ENCODE peak calls at places on chromosomes 12 and 14, in nine cellular contexts. One of them, this sample, is unnamed.
A peak's percentile ranks its signal among the peaks of the same experiment; 100 is the strongest.

GRCh38 chr12:24539646-24540045 is 409.3 kb downstream of the BCAT1 start:
- DNase-seq in mucosa of descending colon: no peak
- DNase-seq in astrocyte of the cerebellum: no peak
- DNase-seq in skeletal muscle cell: no peak
- DNase-seq in tibial nerve: no peak
- DNase-seq in left ventricle myocardium inferior: no peak
- DNase-seq in GM23248: no peak
- DNase-seq in fibroblast of lung: no peak
- DNase-seq in hepatocyte: no peak
- DNase-seq in this sample: no peak

GRCh38 chr14:100488057-100488456 is 99.2 kb downstream of the BEGAIN start:
- DNase-seq in mucosa of descending colon: no peak
- DNase-seq in astrocyte of the cerebellum: no peak
- DNase-seq in skeletal muscle cell: no peak
- DNase-seq in tibial nerve: no peak
- DNase-seq in left ventricle myocardium inferior: no peak
- DNase-seq in GM23248: no peak
- DNase-seq in fibroblast of lung: no peak
- DNase-seq in hepatocyte: no peak
- DNase-seq in this sample: no peak

GRCh38 chr12:130806574-130806973 is 32.5 kb downstream of the STX2 start:
- DNase-seq in mucosa of descending colon: no peak
- DNase-seq in astrocyte of the cerebellum: no peak
- DNase-seq in skeletal muscle cell: no peak
- DNase-seq in tibial nerve: no peak
- DNase-seq in left ventricle myocardium inferior: no peak
- DNase-seq in GM23248: no peak
- DNase-seq in fibroblast of lung: no peak
- DNase-seq in hepatocyte: no peak
- DNase-seq in this sample: no peak

GRCh38 chr12:92080390-92081285 is 65.0 kb downstream of the BTG1 start:
- DNase-seq in mucosa of descending colon: no peak
- DNase-seq in astrocyte of the cerebellum: peak; percentile 45
- DNase-seq in skeletal muscle cell: peak; percentile 89
- DNase-seq in tibial nerve: no peak
- DNase-seq in left ventricle myocardium inferior: no peak
- DNase-seq in GM23248: peak; percentile 92
- DNase-seq in fibroblast of lung: peak; percentile 94
- DNase-seq in hepatocyte: peak; percentile 64
- DNase-seq in this sample: no peak

GRCh38 chr12:122203301-122203967 is at the start of gene B3GNT4:
- DNase-seq in mucosa of descending colon: peak; percentile 83
- DNase-seq in astrocyte of the cerebellum: no peak
- DNase-seq in skeletal muscle cell: no peak
- DNase-seq in tibial nerve: no peak
- DNase-seq in left ventricle myocardium inferior: peak; percentile 51
- DNase-seq in GM23248: peak; percentile 76
- DNase-seq in fibroblast of lung: peak; percentile 47
- DNase-seq in hepatocyte: peak; percentile 80
- DNase-seq in this sample: peak; percentile 95

GRCh38 chr14:89436274-89436656 is 19.2 kb upstream of the FOXN3 start:
- DNase-seq in mucosa of descending colon: no peak
- DNase-seq in astrocyte of the cerebellum: no peak
- DNase-seq in skeletal muscle cell: no peak
- DNase-seq in tibial nerve: no peak
- DNase-seq in left ventricle myocardium inferior: no peak
- DNase-seq in GM23248: no peak
- DNase-seq in fibroblast of lung: no peak
- DNase-seq in hepatocyte: no peak
- DNase-seq in this sample: no peak

GRCh38 chr12:92476844-92477243 is 225.9 kb upstream of the PLEKHG7 start:
- DNase-seq in mucosa of descending colon: no peak
- DNase-seq in astrocyte of the cerebellum: no peak
- DNase-seq in skeletal muscle cell: no peak
- DNase-seq in tibial nerve: no peak
- DNase-seq in left ventricle myocardium inferior: no peak
- DNase-seq in GM23248: no peak
- DNase-seq in fibroblast of lung: no peak
- DNase-seq in hepatocyte: no peak
- DNase-seq in this sample: peak; percentile 5

GRCh38 chr12:123950476-123951169 is 22.0 kb downstream of the CCDC92 start:
- DNase-seq in mucosa of descending colon: no peak
- DNase-seq in astrocyte of the cerebellum: no peak
- DNase-seq in skeletal muscle cell: no peak
- DNase-seq in tibial nerve: no peak
- DNase-seq in left ventricle myocardium inferior: no peak
- DNase-seq in GM23248: no peak
- DNase-seq in fibroblast of lung: no peak
- DNase-seq in hepatocyte: no peak
- DNase-seq in this sample: peak; percentile 37

GRCh38 chr14:69073925-69074324 is 79.0 kb downstream of the DCAF5 start:
- DNase-seq in mucosa of descending colon: no peak
- DNase-seq in astrocyte of the cerebellum: no peak
- DNase-seq in skeletal muscle cell: no peak
- DNase-seq in tibial nerve: no peak
- DNase-seq in left ventricle myocardium inferior: no peak
- DNase-seq in GM23248: no peak
- DNase-seq in fibroblast of lung: no peak
- DNase-seq in hepatocyte: no peak
- DNase-seq in this sample: no peak

DNA sequence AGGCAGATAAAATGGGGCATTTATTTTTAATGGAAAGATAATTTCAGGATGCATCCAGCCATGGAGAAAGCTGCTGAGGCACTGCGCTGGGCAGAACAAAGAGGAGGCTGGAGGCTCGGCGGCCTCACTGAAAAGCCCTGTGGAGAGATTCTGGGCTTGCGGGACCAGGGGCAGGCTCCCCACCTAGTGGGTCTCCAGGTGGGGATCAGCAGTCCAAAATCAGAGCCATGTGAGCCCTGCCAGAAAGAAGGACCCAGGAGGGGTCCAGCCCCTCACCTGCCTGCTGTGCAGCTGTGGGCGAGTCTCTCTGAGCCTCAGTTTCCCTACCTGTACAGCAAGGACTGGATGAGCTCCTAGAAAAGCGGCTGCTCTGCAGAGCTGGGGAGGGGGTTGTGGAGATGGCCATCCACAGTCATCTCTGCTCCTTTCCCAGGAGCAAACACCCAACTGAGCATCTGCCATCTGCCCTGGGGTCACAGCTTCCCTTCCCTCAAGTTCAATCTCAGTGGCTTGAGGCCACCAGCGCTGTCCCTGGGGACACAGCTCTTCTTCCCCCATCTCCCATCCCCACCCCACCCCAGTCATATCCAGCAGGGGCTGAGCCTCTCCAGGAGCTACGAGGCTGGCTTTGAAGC is 23.8 kb upstream of the C14orf180 start:
- DNase-seq in mucosa of descending colon: peak; percentile 16
- DNase-seq in astrocyte of the cerebellum: no peak
- DNase-seq in skeletal muscle cell: no peak
- DNase-seq in tibial nerve: no peak
- DNase-seq in left ventricle myocardium inferior: no peak
- DNase-seq in GM23248: no peak
- DNase-seq in fibroblast of lung: no peak
- DNase-seq in hepatocyte: no peak
- DNase-seq in this sample: peak; percentile 58
- H3K4me3 ChIP-seq in mucosa of descending colon: no peak overlapping the region
- H3K4me3 ChIP-seq in astrocyte of the cerebellum: no peak overlapping the region
- H3K4me3 ChIP-seq in skeletal muscle cell: no peak overlapping the region
- H3K4me3 ChIP-seq in tibial nerve: no peak overlapping the region
- H3K4me3 ChIP-seq in left ventricle myocardium inferior: no peak overlapping the region
- H3K4me3 ChIP-seq in GM23248: no peak overlapping the region
- H3K4me3 ChIP-seq in fibroblast of lung: no peak overlapping the region
- H3K4me3 ChIP-seq in hepatocyte: no peak overlapping the region
- H3K4me3 ChIP-seq in this sample: no peak overlapping the region

GRCh38 chr14:23405516-23406025 is 2.5 kb downstream of the MYH6 start:
- DNase-seq in mucosa of descending colon: no peak
- DNase-seq in astrocyte of the cerebellum: no peak
- DNase-seq in skeletal muscle cell: no peak
- DNase-seq in tibial nerve: no peak
- DNase-seq in left ventricle myocardium inferior: no peak
- DNase-seq in GM23248: no peak
- DNase-seq in fibroblast of lung: no peak
- DNase-seq in hepatocyte: no peak
- DNase-seq in this sample: peak; percentile 39

GRCh38 chr14:23403908-23404307 is 4.2 kb downstream of the MYH6 start:
- DNase-seq in mucosa of descending colon: no peak
- DNase-seq in astrocyte of the cerebellum: no peak
- DNase-seq in skeletal muscle cell: no peak
- DNase-seq in tibial nerve: no peak
- DNase-seq in left ventricle myocardium inferior: no peak
- DNase-seq in GM23248: no peak
- DNase-seq in fibroblast of lung: no peak
- DNase-seq in hepatocyte: no peak
- DNase-seq in this sample: peak; percentile 28

GRCh38 chr14:23404331-23404900 is 3.7 kb downstream of the MYH6 start:
- DNase-seq in mucosa of descending colon: no peak
- DNase-seq in astrocyte of the cerebellum: no peak
- DNase-seq in skeletal muscle cell: no peak
- DNase-seq in tibial nerve: no peak
- DNase-seq in left ventricle myocardium inferior: peak; percentile 17
- DNase-seq in GM23248: no peak
- DNase-seq in fibroblast of lung: no peak
- DNase-seq in hepatocyte: no peak
- DNase-seq in this sample: peak; percentile 39

GRCh38 chr14:23406244-23406643 is 1.8 kb downstream of the MYH6 start:
- DNase-seq in mucosa of descending colon: no peak
- DNase-seq in astrocyte of the cerebellum: no peak
- DNase-seq in skeletal muscle cell: no peak
- DNase-seq in tibial nerve: no peak
- DNase-seq in left ventricle myocardium inferior: peak; percentile 14
- DNase-seq in GM23248: no peak
- DNase-seq in fibroblast of lung: no peak
- DNase-seq in hepatocyte: no peak
- DNase-seq in this sample: peak; percentile 35

GRCh38 chr14:23405096-23405495 is 3.0 kb downstream of the MYH6 start:
- DNase-seq in mucosa of descending colon: no peak
- DNase-seq in astrocyte of the cerebellum: no peak
- DNase-seq in skeletal muscle cell: no peak
- DNase-seq in tibial nerve: no peak
- DNase-seq in left ventricle myocardium inferior: peak; percentile 21
- DNase-seq in GM23248: no peak
- DNase-seq in fibroblast of lung: no peak
- DNase-seq in hepatocyte: no peak
- DNase-seq in this sample: no peak
- H3K4me3 ChIP-seq in mucosa of descending colon: no peak overlapping the region
- H3K4me3 ChIP-seq in astrocyte of the cerebellum: no peak overlapping the region
- H3K4me3 ChIP-seq in skeletal muscle cell: no peak overlapping the region
- H3K4me3 ChIP-seq in tibial nerve: no peak overlapping the region
- H3K4me3 ChIP-seq in left ventricle myocardium inferior: peak overlapping the region; percentile 65
- H3K4me3 ChIP-seq in GM23248: no peak overlapping the region
- H3K4me3 ChIP-seq in fibroblast of lung: no peak overlapping the region
- H3K4me3 ChIP-seq in hepatocyte: no peak overlapping the region
- H3K4me3 ChIP-seq in this sample: no peak overlapping the region

GRCh38 chr12:96427269-96427729 is 27.1 kb upstream of the CDK17 start:
- DNase-seq in mucosa of descending colon: peak; percentile 64
- DNase-seq in astrocyte of the cerebellum: peak; percentile 99
- DNase-seq in skeletal muscle cell: peak; percentile 100
- DNase-seq in tibial nerve: no peak
- DNase-seq in left ventricle myocardium inferior: peak; percentile 22
- DNase-seq in GM23248: peak; percentile 99
- DNase-seq in fibroblast of lung: peak; percentile 100
- DNase-seq in hepatocyte: peak; percentile 79
- DNase-seq in this sample: no peak
- H3K4me3 ChIP-seq in mucosa of descending colon: no peak overlapping the region
- H3K4me3 ChIP-seq in astrocyte of the cerebellum: peak overlapping the region; percentile 27
- H3K4me3 ChIP-seq in skeletal muscle cell: peak overlapping the region; percentile 21
- H3K4me3 ChIP-seq in tibial nerve: no peak overlapping the region
- H3K4me3 ChIP-seq in left ventricle myocardium inferior: no peak overlapping the region
- H3K4me3 ChIP-seq in GM23248: peak overlapping the region; percentile 59
- H3K4me3 ChIP-seq in fibroblast of lung: peak overlapping the region; percentile 22
- H3K4me3 ChIP-seq in hepatocyte: no peak overlapping the region
- H3K4me3 ChIP-seq in this sample: no peak overlapping the region

DNA sequence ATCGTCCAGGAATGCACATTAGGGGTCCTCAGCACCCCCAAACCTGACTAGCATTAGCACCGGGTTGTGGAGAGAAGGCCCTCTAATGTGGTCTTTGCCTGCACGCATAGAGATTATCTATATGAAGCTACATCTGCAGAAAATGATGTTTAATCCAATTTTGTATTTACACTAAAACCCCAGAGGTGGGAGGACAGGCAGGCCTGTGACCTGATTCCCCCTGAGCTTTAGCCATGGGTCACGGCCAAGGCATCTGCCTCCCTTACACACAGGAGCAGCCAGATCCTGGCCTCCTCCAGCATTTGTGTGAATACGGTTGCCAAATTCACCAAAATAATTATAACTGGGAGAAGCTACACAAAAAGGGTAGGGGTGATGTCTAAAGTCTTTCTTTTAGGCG is 7.0 kb downstream of the APOLD1 start:
- DNase-seq in mucosa of descending colon: no peak
- DNase-seq in astrocyte of the cerebellum: no peak
- DNase-seq in skeletal muscle cell: no peak
- DNase-seq in tibial nerve: no peak
- DNase-seq in left ventricle myocardium inferior: no peak
- DNase-seq in GM23248: no peak
- DNase-seq in fibroblast of lung: no peak
- DNase-seq in hepatocyte: no peak
- DNase-seq in this sample: no peak
- H3K4me3 ChIP-seq in mucosa of descending colon: no peak overlapping the region
- H3K4me3 ChIP-seq in astrocyte of the cerebellum: no peak overlapping the region
- H3K4me3 ChIP-seq in skeletal muscle cell: no peak overlapping the region
- H3K4me3 ChIP-seq in tibial nerve: no peak overlapping the region
- H3K4me3 ChIP-seq in left ventricle myocardium inferior: peak overlapping the region; percentile 51
- H3K4me3 ChIP-seq in GM23248: no peak overlapping the region
- H3K4me3 ChIP-seq in fibroblast of lung: no peak overlapping the region
- H3K4me3 ChIP-seq in hepatocyte: no peak overlapping the region
- H3K4me3 ChIP-seq in this sample: no peak overlapping the region

GRCh38 chr12:110345176-110345651 is 58.3 kb downstream of the ANAPC7 start:
- DNase-seq in mucosa of descending colon: no peak
- DNase-seq in astrocyte of the cerebellum: no peak
- DNase-seq in skeletal muscle cell: no peak
- DNase-seq in tibial nerve: no peak
- DNase-seq in left ventricle myocardium inferior: no peak
- DNase-seq in GM23248: no peak
- DNase-seq in fibroblast of lung: no peak
- DNase-seq in hepatocyte: peak; percentile 23
- DNase-seq in this sample: no peak
- H3K4me3 ChIP-seq in mucosa of descending colon: no peak overlapping the region
- H3K4me3 ChIP-seq in astrocyte of the cerebellum: no peak overlapping the region
- H3K4me3 ChIP-seq in skeletal muscle cell: no peak overlapping the region
- H3K4me3 ChIP-seq in tibial nerve: no peak overlapping the region
- H3K4me3 ChIP-seq in left ventricle myocardium inferior: no peak overlapping the region
- H3K4me3 ChIP-seq in GM23248: no peak overlapping the region
- H3K4me3 ChIP-seq in fibroblast of lung: no peak overlapping the region
- H3K4me3 ChIP-seq in hepatocyte: no peak overlapping the region
- H3K4me3 ChIP-seq in this sample: no peak overlapping the region

This sample was measured in H7.